ENCODE peak calls at places on chromosomes 11 and 22, in eight cellular contexts. R, K, W, O, F, S, Y and V are unnamed samples.

GRCh38 chr11:121672630-121673487 is 220.1 kb upstream of the SORL1-AS1 start:
- DNase-seq in F (no peak), K (no peak), R (no peak), W (no peak), O (no peak), Y (no peak), S (no peak), V (no peak)

GRCh38 chr11:112541140-112541901 is 280.7 kb upstream of the PLET1 start:
- DNase-seq in W (no peak), O (no peak), S (no peak), Y (no peak), F (no peak), R (no peak), K (no peak), V (no peak)

GRCh38 chr11:31412946-31413345 is 43.3 kb downstream of the DNAJC24 start:
- DNase-seq in K (no peak), W (no peak), Y (no peak), F (no peak), R (no peak), S (no peak), O (peak; percentile 75), V (no peak)

GRCh38 chr22:50221410-50222300 is 20.8 kb downstream of the SELENOO start:
- DNase-seq in K (peak; percentile 15), S (no peak), F (no peak), O (no peak), Y (no peak), W (no peak), R (no peak), V (no peak)

GRCh38 chr11:103961010-103961409 is 75.4 kb upstream of the DDI1 start:
- DNase-seq in K (no peak), R (no peak), O (peak; percentile 91), S (no peak), F (no peak), W (no peak), Y (no peak), V (peak; percentile 43)

GRCh38 chr11:44101098-44101497 is 5.6 kb downstream of the EXT2 start:
- DNase-seq in F (no peak), W (no peak), Y (no peak), S (no peak), O (no peak), R (no peak), K (no peak), V (no peak)

GRCh38 chr11:9619004-9619403 is 44.9 kb upstream of the SWAP70 start:
- DNase-seq in K (no peak), S (no peak), R (no peak), O (no peak), F (no peak), W (no peak), Y (no peak), V (no peak)

GRCh38 chr11:72446929-72447753 is 12.8 kb upstream of the CLPB start:
- DNase-seq in O (peak; percentile 73), S (peak; percentile 72), R (peak; percentile 33), F (no peak), W (no peak), Y (no peak), K (peak; percentile 31), V (peak; percentile 76)

GRCh38 chr22:48898524-48899377 is 928.9 kb downstream of the BRD1 start:
- DNase-seq in K (no peak), Y (no peak), W (no peak), S (no peak), R (no peak), F (peak; percentile 5), O (no peak), V (no peak)

GRCh38 chr22:25081409-25081824 is 118.2 kb upstream of the CRYBB3 start:
- DNase-seq in W (no peak), Y (no peak), S (no peak), F (peak; percentile 74), O (peak; percentile 36), K (peak; percentile 67), R (peak; percentile 34), V (peak; percentile 49)

GRCh38 chr22:40463017-40463631 is 92.7 kb downstream of the SGSM3 start:
- DNase-seq in R (no peak), O (no peak), S (no peak), Y (no peak), K (no peak), F (peak; percentile 62), W (no peak), V (no peak)

GRCh38 chr11:108220721-108221346 is 1.6 kb downstream of the NPAT start:
- DNase-seq in F (no peak), R (no peak), K (no peak), W (no peak), Y (no peak), S (no peak), O (no peak), V (no peak)

GRCh38 chr11:27274854-27275395 is 88.1 kb downstream of the CCDC34 start:
- DNase-seq in K (no peak), Y (no peak), R (no peak), S (no peak), F (no peak), W (no peak), O (no peak), V (no peak)

GRCh38 chr11:5123802-5124521 is 14.2 kb downstream of the OR52A5 start:
- DNase-seq in K (peak; percentile 10), F (peak; percentile 66), R (peak; percentile 72), S (peak; percentile 71), W (peak; percentile 49), O (peak; percentile 73), Y (peak; percentile 36), V (peak; percentile 68)

GRCh38 chr22:48185071-48185470 is 1422.6 kb downstream of the TBC1D22A start:
- DNase-seq in O (no peak), S (no peak), K (no peak), W (peak; percentile 23), R (no peak), F (no peak), Y (no peak), V (no peak)